ENCODE peak calls at places on chromosomes 16 and 17, in four cellular contexts. One of them, this sample, is unnamed.

GRCh38 chr17:50447870-50448573 is 20.7 kb downstream of the CHAD start:
- DNase-seq in neural progenitor cell: no peak
- DNase-seq in fibroblast of the aortic adventitia: no peak
- DNase-seq in CD8-positive, alpha-beta T cell: no peak
- DNase-seq in this sample: no peak

GRCh38 chr17:78493455-78494188 is 83.6 kb downstream of the DNAH17 start:
- DNase-seq in fibroblast of the aortic adventitia: no peak
- DNase-seq in CD8-positive, alpha-beta T cell: no peak
- DNase-seq in neural progenitor cell: no peak
- DNase-seq in this sample: no peak

GRCh38 chr17:32755045-32755805 is 121.7 kb downstream of the MYO1D start:
- DNase-seq in CD8-positive, alpha-beta T cell: no peak
- DNase-seq in fibroblast of the aortic adventitia: peak
- DNase-seq in neural progenitor cell: peak
- DNase-seq in this sample: peak

GRCh38 chr16:8848939-8849391 is 19.8 kb downstream of the CARHSP1 start:
- DNase-seq in CD8-positive, alpha-beta T cell: no peak
- DNase-seq in neural progenitor cell: no peak
- DNase-seq in fibroblast of the aortic adventitia: peak
- DNase-seq in this sample: no peak

GRCh38 chr17:50396261-50397110 is 837 bp downstream of the LRRC59 start:
- DNase-seq in neural progenitor cell: no peak
- DNase-seq in CD8-positive, alpha-beta T cell: no peak
- DNase-seq in fibroblast of the aortic adventitia: peak
- DNase-seq in this sample: no peak

GRCh38 chr17:4509402-4509801 is 10.7 kb downstream of the SPNS2 start:
- DNase-seq in neural progenitor cell: no peak
- DNase-seq in fibroblast of the aortic adventitia: no peak
- DNase-seq in CD8-positive, alpha-beta T cell: peak
- DNase-seq in this sample: no peak

GRCh38 chr17:17416400-17417360 is 60.1 kb upstream of the MED9 start:
- DNase-seq in CD8-positive, alpha-beta T cell: peak
- DNase-seq in neural progenitor cell: no peak
- DNase-seq in fibroblast of the aortic adventitia: peak
- DNase-seq in this sample: peak

GRCh38 chr17:76309461-76309860 is 1.4 kb upstream of the QRICH2 start:
- DNase-seq in CD8-positive, alpha-beta T cell: no peak
- DNase-seq in neural progenitor cell: no peak
- DNase-seq in fibroblast of the aortic adventitia: no peak
- DNase-seq in this sample: no peak

GRCh38 chr16:77780378-77780837 is 8.0 kb upstream of the VAT1L start:
- DNase-seq in fibroblast of the aortic adventitia: peak
- DNase-seq in neural progenitor cell: no peak
- DNase-seq in CD8-positive, alpha-beta T cell: no peak
- DNase-seq in this sample: no peak

GRCh38 chr16:9597967-9598730 is 506.7 kb downstream of the HAPSTR1 start:
- DNase-seq in neural progenitor cell: no peak
- DNase-seq in fibroblast of the aortic adventitia: no peak
- DNase-seq in CD8-positive, alpha-beta T cell: no peak
- DNase-seq in this sample: no peak

GRCh38 chr17:6269474-6269873 is 165.4 kb downstream of the AIPL1 start:
- DNase-seq in neural progenitor cell: peak
- DNase-seq in fibroblast of the aortic adventitia: peak
- DNase-seq in CD8-positive, alpha-beta T cell: no peak
- DNase-seq in this sample: peak
- H3K4me3 ChIP-seq in neural progenitor cell: no peak
- H3K4me3 ChIP-seq in fibroblast of the aortic adventitia: no peak
- H3K4me3 ChIP-seq in CD8-positive, alpha-beta T cell: no peak
- H3K4me3 ChIP-seq in this sample: no peak

DNA sequence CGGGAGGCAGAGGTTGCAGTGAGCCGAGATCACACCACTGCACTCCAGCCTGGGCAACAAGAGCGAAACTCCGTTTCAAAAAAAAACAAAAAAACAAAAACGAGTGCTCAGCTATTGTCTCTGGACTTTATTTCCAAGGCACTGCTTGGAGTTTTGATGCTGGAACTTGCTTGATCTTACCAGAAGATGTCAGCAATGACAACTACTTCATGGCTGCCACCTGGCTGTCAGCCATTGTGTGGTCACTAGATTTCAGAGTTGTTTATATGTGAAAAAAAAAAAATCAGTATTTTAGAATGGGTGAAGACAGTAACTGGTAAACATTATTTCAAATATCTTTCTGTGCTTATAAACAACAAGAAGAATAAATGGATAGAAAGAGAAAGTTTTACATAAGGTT is 26.3 kb upstream of the OR4D1 start:
- DNase-seq in fibroblast of the aortic adventitia: peak
- DNase-seq in neural progenitor cell: peak
- DNase-seq in CD8-positive, alpha-beta T cell: peak
- DNase-seq in this sample: no peak
- TF ChIP-seq CTCF in fibroblast of the aortic adventitia: no peak
- TF ChIP-seq CTCF in neural progenitor cell: peak
- TF ChIP-seq CTCF in CD8-positive, alpha-beta T cell: peak
- TF ChIP-seq CTCF in this sample: peak

GRCh38 chr17:28724500-28725165 is 1.4 kb downstream of the TLCD1 start:
- DNase-seq in neural progenitor cell: no peak
- DNase-seq in fibroblast of the aortic adventitia: no peak
- DNase-seq in CD8-positive, alpha-beta T cell: no peak
- DNase-seq in this sample: no peak
- H3K4me3 ChIP-seq in neural progenitor cell: peak
- H3K4me3 ChIP-seq in fibroblast of the aortic adventitia: peak
- H3K4me3 ChIP-seq in CD8-positive, alpha-beta T cell: no peak
- H3K4me3 ChIP-seq in this sample: peak

GRCh38 chr17:43634681-43635125 is 27.0 kb downstream of the MEOX1 start:
- DNase-seq in neural progenitor cell: no peak
- DNase-seq in fibroblast of the aortic adventitia: peak
- DNase-seq in CD8-positive, alpha-beta T cell: no peak
- DNase-seq in this sample: no peak
- TF ChIP-seq CTCF in neural progenitor cell: no peak
- TF ChIP-seq CTCF in fibroblast of the aortic adventitia: no peak
- TF ChIP-seq CTCF in CD8-positive, alpha-beta T cell: no peak
- TF ChIP-seq CTCF in this sample: no peak